ENCODE peak calls at places on chromosomes 2 and 18, in ten cellular contexts. One of them, this sample, is unnamed.

GRCh38 chr2:124025349-124025720 is 248 bp downstream of the CNTNAP5 start:
- DNase-seq in kidney: no peak
- DNase-seq in A673: no peak
- DNase-seq in K562: no peak
- DNase-seq in lower lobe of right lung: no peak
- DNase-seq in MM.1S: no peak
- DNase-seq in endodermal cell: no peak
- DNase-seq in aorta: no peak
- DNase-seq in neural progenitor cell: no peak
- DNase-seq in fibroblast of lung: no peak
- DNase-seq in this sample: no peak

GRCh38 chr2:96556441-96557330 is 20.1 kb downstream of the ARID5A start:
- DNase-seq in MM.1S: no peak
- DNase-seq in kidney: no peak
- DNase-seq in aorta: peak
- DNase-seq in neural progenitor cell: no peak
- DNase-seq in lower lobe of right lung: no peak
- DNase-seq in K562: peak
- DNase-seq in endodermal cell: no peak
- DNase-seq in A673: no peak
- DNase-seq in fibroblast of lung: peak
- DNase-seq in this sample: no peak

GRCh38 chr2:20418519-20418918 is 28.4 kb upstream of the RHOB start:
- DNase-seq in A673: no peak
- DNase-seq in K562: no peak
- DNase-seq in lower lobe of right lung: no peak
- DNase-seq in neural progenitor cell: no peak
- DNase-seq in endodermal cell: no peak
- DNase-seq in MM.1S: no peak
- DNase-seq in fibroblast of lung: no peak
- DNase-seq in aorta: no peak
- DNase-seq in kidney: no peak
- DNase-seq in this sample: no peak

GRCh38 chr2:222993920-222994650 is 57.9 kb upstream of the KCNE4 start:
- DNase-seq in neural progenitor cell: no peak
- DNase-seq in K562: no peak
- DNase-seq in MM.1S: no peak
- DNase-seq in endodermal cell: no peak
- DNase-seq in lower lobe of right lung: no peak
- DNase-seq in kidney: peak
- DNase-seq in aorta: peak
- DNase-seq in fibroblast of lung: peak
- DNase-seq in A673: peak
- DNase-seq in this sample: peak

GRCh38 chr2:231667497-231667896 is 40.8 kb upstream of the PTMA start:
- DNase-seq in A673: no peak
- DNase-seq in fibroblast of lung: no peak
- DNase-seq in K562: no peak
- DNase-seq in aorta: no peak
- DNase-seq in lower lobe of right lung: no peak
- DNase-seq in MM.1S: no peak
- DNase-seq in endodermal cell: no peak
- DNase-seq in kidney: no peak
- DNase-seq in neural progenitor cell: no peak
- DNase-seq in this sample: no peak

GRCh38 chr2:127413782-127414743 is 4.2 kb upstream of the PROC start:
- DNase-seq in MM.1S: no peak
- DNase-seq in lower lobe of right lung: no peak
- DNase-seq in K562: no peak
- DNase-seq in aorta: no peak
- DNase-seq in endodermal cell: no peak
- DNase-seq in neural progenitor cell: no peak
- DNase-seq in kidney: no peak
- DNase-seq in fibroblast of lung: peak
- DNase-seq in A673: peak
- DNase-seq in this sample: no peak

GRCh38 chr2:77552956-77553355 is 30.8 kb upstream of the LRRTM4 start:
- DNase-seq in K562: no peak
- DNase-seq in lower lobe of right lung: no peak
- DNase-seq in MM.1S: no peak
- DNase-seq in neural progenitor cell: peak
- DNase-seq in aorta: no peak
- DNase-seq in endodermal cell: no peak
- DNase-seq in kidney: no peak
- DNase-seq in fibroblast of lung: peak
- DNase-seq in A673: no peak
- DNase-seq in this sample: no peak

GRCh38 chr2:144522741-144523605 is 3.1 kb upstream of the ZEB2 start:
- DNase-seq in endodermal cell: peak
- DNase-seq in K562: peak
- DNase-seq in lower lobe of right lung: peak
- DNase-seq in kidney: peak
- DNase-seq in MM.1S: no peak
- DNase-seq in fibroblast of lung: no peak
- DNase-seq in A673: peak
- DNase-seq in aorta: no peak
- DNase-seq in neural progenitor cell: peak
- DNase-seq in this sample: peak

GRCh38 chr2:59195851-59196250 is 954.7 kb upstream of the FANCL start:
- DNase-seq in aorta: no peak
- DNase-seq in A673: no peak
- DNase-seq in lower lobe of right lung: no peak
- DNase-seq in neural progenitor cell: no peak
- DNase-seq in fibroblast of lung: no peak
- DNase-seq in kidney: no peak
- DNase-seq in endodermal cell: no peak
- DNase-seq in K562: no peak
- DNase-seq in MM.1S: no peak
- DNase-seq in this sample: no peak

GRCh38 chr18:55343396-55344073 is 244.5 kb downstream of the TCF4 start:
- DNase-seq in kidney: no peak
- DNase-seq in lower lobe of right lung: no peak
- DNase-seq in neural progenitor cell: no peak
- DNase-seq in aorta: no peak
- DNase-seq in endodermal cell: no peak
- DNase-seq in K562: peak
- DNase-seq in A673: peak
- DNase-seq in fibroblast of lung: peak
- DNase-seq in MM.1S: peak
- DNase-seq in this sample: no peak

GRCh38 chr2:65436825-65437221 is 4.4 kb upstream of the SPRED2 start:
- DNase-seq in MM.1S: peak
- DNase-seq in K562: peak
- DNase-seq in A673: no peak
- DNase-seq in endodermal cell: no peak
- DNase-seq in aorta: no peak
- DNase-seq in kidney: no peak
- DNase-seq in fibroblast of lung: no peak
- DNase-seq in neural progenitor cell: peak
- DNase-seq in lower lobe of right lung: no peak
- DNase-seq in this sample: no peak

GRCh38 chr18:56083889-56084288 is 495.9 kb upstream of the TCF4 start:
- DNase-seq in MM.1S: no peak
- DNase-seq in neural progenitor cell: no peak
- DNase-seq in kidney: no peak
- DNase-seq in endodermal cell: no peak
- DNase-seq in lower lobe of right lung: no peak
- DNase-seq in fibroblast of lung: no peak
- DNase-seq in K562: no peak
- DNase-seq in aorta: no peak
- DNase-seq in A673: no peak
- DNase-seq in this sample: no peak

GRCh38 chr2:112134120-112134519 is 4.1 kb upstream of the FBLN7 start:
- DNase-seq in endodermal cell: no peak
- DNase-seq in fibroblast of lung: no peak
- DNase-seq in lower lobe of right lung: no peak
- DNase-seq in aorta: no peak
- DNase-seq in kidney: no peak
- DNase-seq in A673: no peak
- DNase-seq in MM.1S: no peak
- DNase-seq in neural progenitor cell: no peak
- DNase-seq in K562: no peak
- DNase-seq in this sample: no peak

DNA sequence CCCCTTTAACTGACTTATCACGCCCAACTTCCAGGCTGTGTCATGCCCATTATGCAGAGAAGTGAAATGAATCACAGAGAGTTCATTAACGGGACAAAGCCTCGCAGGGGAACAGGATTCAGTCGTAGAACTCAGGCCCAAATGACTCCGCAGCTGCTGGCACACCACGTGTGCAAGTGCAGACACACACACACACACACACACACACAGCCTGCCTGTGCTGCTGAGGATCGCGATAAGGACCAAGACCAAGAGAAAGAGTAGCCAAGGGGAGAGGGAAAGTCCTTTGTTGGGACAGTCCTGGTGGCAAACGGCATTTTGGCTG is 90.0 kb upstream of the TAF1B start:
- DNase-seq in kidney: peak
- DNase-seq in A673: peak
- DNase-seq in K562: peak
- DNase-seq in endodermal cell: peak
- DNase-seq in aorta: no peak
- DNase-seq in neural progenitor cell: peak
- DNase-seq in lower lobe of right lung: no peak
- DNase-seq in MM.1S: no peak
- DNase-seq in fibroblast of lung: peak
- DNase-seq in this sample: no peak
- H3K4me3 ChIP-seq in kidney: no peak
- H3K4me3 ChIP-seq in A673: no peak
- H3K4me3 ChIP-seq in K562: no peak
- H3K4me3 ChIP-seq in endodermal cell: no peak
- H3K4me3 ChIP-seq in aorta: no peak
- H3K4me3 ChIP-seq in neural progenitor cell: no peak
- H3K4me3 ChIP-seq in lower lobe of right lung: peak
- H3K4me3 ChIP-seq in MM.1S: no peak
- H3K4me3 ChIP-seq in fibroblast of lung: no peak
- H3K4me3 ChIP-seq in this sample: no peak

DNA sequence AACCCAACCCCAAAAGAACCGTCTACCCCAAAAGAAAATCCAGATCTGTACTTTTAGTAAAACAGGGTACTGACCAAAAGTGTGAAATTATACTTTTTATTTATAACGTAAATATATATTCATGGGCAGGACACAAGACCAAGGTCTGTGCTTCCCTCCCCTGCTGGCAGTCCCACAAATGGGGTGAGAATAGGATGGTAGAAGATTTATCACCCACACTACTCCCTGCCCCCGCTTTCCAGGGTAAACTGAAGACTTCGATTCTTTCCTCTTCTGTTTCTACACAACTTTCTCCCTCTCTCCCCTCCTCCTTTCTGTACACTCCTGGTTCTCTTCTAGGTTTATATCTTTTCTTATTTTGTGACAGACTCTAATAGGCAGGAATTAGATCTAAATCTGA is 79.7 kb downstream of the MDH1 start:
- DNase-seq in K562: no peak
- DNase-seq in aorta: no peak
- DNase-seq in neural progenitor cell: no peak
- DNase-seq in fibroblast of lung: no peak
- DNase-seq in lower lobe of right lung: no peak
- DNase-seq in MM.1S: no peak
- DNase-seq in A673: no peak
- DNase-seq in kidney: no peak
- DNase-seq in endodermal cell: no peak
- DNase-seq in this sample: no peak
- H3K4me3 ChIP-seq in K562: no peak
- H3K4me3 ChIP-seq in aorta: no peak
- H3K4me3 ChIP-seq in neural progenitor cell: no peak
- H3K4me3 ChIP-seq in fibroblast of lung: no peak
- H3K4me3 ChIP-seq in lower lobe of right lung: no peak
- H3K4me3 ChIP-seq in MM.1S: no peak
- H3K4me3 ChIP-seq in A673: no peak
- H3K4me3 ChIP-seq in kidney: no peak
- H3K4me3 ChIP-seq in endodermal cell: no peak
- H3K4me3 ChIP-seq in this sample: no peak

GRCh38 chr18:46069524-46069923 is 2.5 kb downstream of the PSTPIP2 start:
- DNase-seq in aorta: no peak
- DNase-seq in kidney: no peak
- DNase-seq in neural progenitor cell: no peak
- DNase-seq in endodermal cell: no peak
- DNase-seq in fibroblast of lung: peak
- DNase-seq in MM.1S: no peak
- DNase-seq in K562: no peak
- DNase-seq in A673: no peak
- DNase-seq in lower lobe of right lung: no peak
- DNase-seq in this sample: no peak
- H3K4me3 ChIP-seq in aorta: no peak
- H3K4me3 ChIP-seq in kidney: no peak
- H3K4me3 ChIP-seq in neural progenitor cell: no peak
- H3K4me3 ChIP-seq in endodermal cell: no peak
- H3K4me3 ChIP-seq in fibroblast of lung: no peak
- H3K4me3 ChIP-seq in MM.1S: no peak
- H3K4me3 ChIP-seq in K562: no peak
- H3K4me3 ChIP-seq in A673: no peak
- H3K4me3 ChIP-seq in lower lobe of right lung: no peak
- H3K4me3 ChIP-seq in this sample: no peak

GRCh38 chr2:217220228-217221013 is 360.6 kb upstream of the TNP1 start:
- DNase-seq in lower lobe of right lung: no peak
- DNase-seq in A673: peak
- DNase-seq in neural progenitor cell: no peak
- DNase-seq in K562: no peak
- DNase-seq in endodermal cell: no peak
- DNase-seq in fibroblast of lung: peak
- DNase-seq in MM.1S: no peak
- DNase-seq in aorta: no peak
- DNase-seq in kidney: no peak
- DNase-seq in this sample: no peak

GRCh38 chr2:217225596-217225995 is 365.7 kb upstream of the TNP1 start:
- DNase-seq in K562: no peak
- DNase-seq in neural progenitor cell: no peak
- DNase-seq in endodermal cell: no peak
- DNase-seq in fibroblast of lung: no peak
- DNase-seq in A673: peak
- DNase-seq in kidney: no peak
- DNase-seq in aorta: no peak
- DNase-seq in MM.1S: no peak
- DNase-seq in lower lobe of right lung: no peak
- DNase-seq in this sample: no peak

GRCh38 chr2:217223222-217223930 is 363.5 kb upstream of the TNP1 start:
- DNase-seq in endodermal cell: no peak
- DNase-seq in K562: no peak
- DNase-seq in fibroblast of lung: peak
- DNase-seq in lower lobe of right lung: no peak
- DNase-seq in MM.1S: peak
- DNase-seq in aorta: no peak
- DNase-seq in kidney: no peak
- DNase-seq in A673: peak
- DNase-seq in neural progenitor cell: no peak
- DNase-seq in this sample: no peak

GRCh38 chr2:217219141-217219505 is 359.3 kb upstream of the TNP1 start:
- DNase-seq in fibroblast of lung: no peak
- DNase-seq in MM.1S: no peak
- DNase-seq in A673: no peak
- DNase-seq in neural progenitor cell: no peak
- DNase-seq in endodermal cell: no peak
- DNase-seq in lower lobe of right lung: no peak
- DNase-seq in kidney: no peak
- DNase-seq in K562: no peak
- DNase-seq in aorta: no peak
- DNase-seq in this sample: no peak

GRCh38 chr2:217222511-217222910 is 362.6 kb upstream of the TNP1 start:
- DNase-seq in A673: no peak
- DNase-seq in aorta: no peak
- DNase-seq in lower lobe of right lung: no peak
- DNase-seq in MM.1S: peak
- DNase-seq in K562: no peak
- DNase-seq in endodermal cell: no peak
- DNase-seq in kidney: no peak
- DNase-seq in neural progenitor cell: no peak
- DNase-seq in fibroblast of lung: no peak
- DNase-seq in this sample: no peak
- H3K4me3 ChIP-seq in A673: no peak
- H3K4me3 ChIP-seq in aorta: no peak
- H3K4me3 ChIP-seq in lower lobe of right lung: no peak
- H3K4me3 ChIP-seq in MM.1S: no peak
- H3K4me3 ChIP-seq in K562: no peak
- H3K4me3 ChIP-seq in endodermal cell: no peak
- H3K4me3 ChIP-seq in kidney: no peak
- H3K4me3 ChIP-seq in neural progenitor cell: no peak
- H3K4me3 ChIP-seq in fibroblast of lung: no peak
- H3K4me3 ChIP-seq in this sample: no peak

This sample was measured in ovary.